ENCODE peak calls at places on chromosomes 7 and 10, in seven cellular contexts. C is aorta; P is heart right ventricle; M is neural progenitor cell; J is thoracic aorta; E is CD8-positive, alpha-beta memory T cell; R is upper lobe of right lung. W is an unnamed sample. For H3K9me3, the result is how much of the 10 kb centered on the place peaks cover.

GRCh38 chr7:128792471-128793183 is 859 bp downstream of the CCDC136 start:
- DNase-seq in C (no peak), P (peak), M (no peak), J (no peak), E (no peak), R (no peak), W (no peak)

GRCh38 chr10:3887885-3888476 is 103.0 kb upstream of the KLF6 start:
- DNase-seq in C (peak), P (peak), M (peak), J (peak), E (peak), R (no peak), W (peak)

GRCh38 chr7:13742719-13743640 is 246.5 kb downstream of the ETV1 start:
- DNase-seq in C (no peak), P (peak), M (peak), J (no peak), E (no peak), R (no peak), W (peak)

GRCh38 chr7:125648543-125648942 is 718.9 kb upstream of the POT1 start:
- DNase-seq in C (no peak), P (no peak), M (no peak), J (no peak), E (no peak), R (no peak), W (no peak)

GRCh38 chr7:11831727-11832495 is at the start of gene THSD7A:
- DNase-seq in C (no peak), P (peak), M (peak), J (no peak), E (no peak), R (peak), W (peak)

GRCh38 chr7:158309844-158310763 is 277.5 kb downstream of the PTPRN2 start:
- DNase-seq in C (no peak), P (no peak), M (no peak), J (no peak), E (no peak), R (no peak), W (no peak)

GRCh38 chr7:81460646-81461045 is 309.2 kb downstream of the HGF start:
- DNase-seq in C (no peak), P (no peak), M (no peak), J (no peak), E (no peak), R (no peak), W (no peak)

GRCh38 chr7:96996111-96996936 is 9.0 kb upstream of the DLX6 start:
- DNase-seq in C (no peak), P (no peak), M (peak), J (no peak), E (no peak), R (no peak), W (no peak)

GRCh38 chr10:132172091-132173066 is 14.4 kb upstream of the DPYSL4 start:
- DNase-seq in C (peak), P (no peak), M (no peak), J (no peak), E (no peak), R (peak), W (no peak)

GRCh38 chr7:29877196-29877595 is 70.9 kb downstream of the WIPF3 start:
- DNase-seq in C (no peak), P (no peak), M (no peak), J (no peak), E (no peak), R (no peak), W (no peak)

GRCh38 chr7:102125127-102125561 is 161.5 kb upstream of the SH2B2 start:
- DNase-seq in C (peak), P (peak), M (peak), J (peak), E (no peak), R (peak), W (peak)

GRCh38 chr10:43299579-43299978 is 32.7 kb upstream of the RASGEF1A start:
- DNase-seq in C (no peak), P (no peak), M (no peak), J (no peak), E (no peak), R (no peak), W (no peak)

GRCh38 chr10:11684717-11685645 is 57.2 kb upstream of the ECHDC3 start:
- DNase-seq in C (peak), P (peak), M (peak), J (peak), E (no peak), R (peak), W (peak)

GRCh38 chr10:77592510-77592909 is 45.1 kb downstream of the KCNMA1 start:
- DNase-seq in C (no peak), P (no peak), M (no peak), J (no peak), E (no peak), R (no peak), W (no peak)

GRCh38 chr7:30142710-30143109 is 7.9 kb downstream of the MTURN start:
- DNase-seq in C (peak), P (no peak), M (no peak), J (no peak), E (no peak), R (peak), W (peak)

GRCh38 chr10:102492983-102493382 is 9.5 kb downstream of the ACTR1A start:
- DNase-seq in C (peak), P (no peak), M (no peak), J (no peak), E (no peak), R (no peak), W (no peak)

GRCh38 chr7:28999421-28999820 is 41.3 kb upstream of the TRIL start:
- DNase-seq in C (no peak), P (no peak), M (no peak), J (no peak), E (no peak), R (no peak), W (no peak)

GRCh38 chr7:117005449-117005848 is 52.1 kb downstream of the ST7 start:
- DNase-seq in C (no peak), P (no peak), M (no peak), J (no peak), E (no peak), R (no peak), W (no peak)

GRCh38 chr10:4059471-4060138 is 274.6 kb upstream of the KLF6 start:
- DNase-seq in C (no peak), P (no peak), M (no peak), J (no peak), E (no peak), R (no peak), W (no peak)

GRCh38 chr10:70139151-70139996 is 6.7 kb upstream of the AIFM2 start:
- DNase-seq in C (no peak), P (no peak), M (no peak), J (no peak), E (no peak), R (no peak), W (no peak)

GRCh38 chr7:110307776-110308175 is 783.2 kb upstream of the LRRN3 start:
- DNase-seq in C (no peak), P (no peak), M (no peak), J (no peak), E (no peak), R (no peak), W (no peak)

GRCh38 chr10:28471705-28472050 is 61.2 kb upstream of the WAC start:
- DNase-seq in C (no peak), P (no peak), M (no peak), J (no peak), E (no peak), R (no peak), W (no peak)

GRCh38 chr10:3185386-3185785 is 12.8 kb upstream of the PITRM1 start:
- DNase-seq in C (no peak), P (no peak), M (no peak), J (no peak), E (no peak), R (no peak), W (no peak)

GRCh38 chr7:31111109-31111451 is 59.0 kb downstream of the ADCYAP1R1 start:
- DNase-seq in C (no peak), P (no peak), M (no peak), J (no peak), E (no peak), R (no peak), W (no peak)

GRCh38 chr7:87027900-87028299 is 31.6 kb downstream of the ELAPOR2 start:
- DNase-seq in C (no peak), P (no peak), M (no peak), J (no peak), E (no peak), R (no peak), W (no peak)

GRCh38 chr7:155206286-155207020 is 91.2 kb upstream of the INSIG1 start:
- DNase-seq in C (peak), P (peak), M (no peak), J (peak), E (peak), R (peak), W (no peak)

GRCh38 chr7:127383123-127383835 is 9.2 kb downstream of the ZNF800 start:
- DNase-seq in C (no peak), P (no peak), M (no peak), J (no peak), E (no peak), R (no peak), W (peak)

GRCh38 chr10:124511205-124512039 is 49.8 kb downstream of the LHPP start:
- DNase-seq in C (peak), P (no peak), M (peak), J (no peak), E (no peak), R (no peak), W (no peak)

GRCh38 chr10:133457100-133457841 is 3.5 kb downstream of the SCART1 start:
- DNase-seq in C (peak), P (no peak), M (no peak), J (no peak), E (no peak), R (no peak), W (no peak)

GRCh38 chr10:133459454-133460207 is 5.9 kb downstream of the SCART1 start:
- DNase-seq in C (peak), P (no peak), M (no peak), J (no peak), E (no peak), R (no peak), W (no peak)

GRCh38 chr10:133460208-133460769 is 6.5 kb downstream of the SCART1 start:
- DNase-seq in C (no peak), P (no peak), M (no peak), J (no peak), E (no peak), R (no peak), W (no peak)

GRCh38 chr10:133458021-133458709 is 4.4 kb downstream of the SCART1 start:
- DNase-seq in C (peak), P (no peak), M (no peak), J (no peak), E (no peak), R (no peak), W (no peak)

GRCh38 chr10:133458710-133459453 is 5.1 kb downstream of the SCART1 start:
- DNase-seq in C (peak), P (no peak), M (no peak), J (no peak), E (no peak), R (no peak), W (no peak)
- H3K9me3 ChIP-seq in C (under half), P (under half), M (under half), J (under half), E (under half), R (under half), W (under half)

GRCh38 chr10:8066146-8066545 is 11.7 kb downstream of the GATA3 start:
- DNase-seq in C (no peak), P (no peak), M (no peak), J (no peak), E (no peak), R (no peak), W (no peak)
- H3K27ac ChIP-seq in C (no peak), P (no peak), M (no peak), J (no peak), E (no peak), R (no peak), W (no peak)

DNA sequence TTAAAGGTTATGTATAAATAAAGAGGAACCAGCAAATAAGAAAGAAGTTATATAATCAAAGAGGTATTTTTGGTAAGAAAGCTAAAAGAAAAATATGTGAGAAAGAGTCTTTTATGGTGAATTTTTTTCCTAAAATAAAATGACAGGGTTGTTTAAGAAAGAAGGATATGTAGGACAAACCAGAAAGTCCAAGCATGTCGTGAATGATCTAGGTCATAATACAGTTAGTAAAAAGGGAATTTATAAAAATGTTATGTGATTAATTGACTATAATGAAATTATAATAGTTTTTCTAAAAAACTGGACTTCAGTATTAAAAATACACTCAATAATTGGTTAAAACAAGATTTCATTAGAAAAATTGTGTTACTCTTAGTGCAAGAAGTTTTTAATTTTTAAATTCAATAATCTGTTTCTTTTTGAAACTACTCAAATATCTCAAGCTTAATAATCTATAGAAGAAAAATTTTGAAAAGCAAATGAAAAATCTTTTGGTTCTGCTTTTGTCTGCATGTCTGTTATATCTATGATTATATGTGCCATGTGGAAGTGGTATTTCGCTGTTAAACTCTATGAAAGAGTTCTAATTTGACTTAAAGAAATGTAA is 23.3 kb downstream of the AVL9 start:
- DNase-seq in C (no peak), P (no peak), M (peak), J (no peak), E (no peak), R (no peak), W (peak)
- H3K9me3 ChIP-seq in C (under half), P (under half), M (under half), J (under half), E (under half), R (under half), W (under half)

GRCh38 chr7:106057962-106058901 is 53.9 kb downstream of the SYPL1 start:
- DNase-seq in C (no peak), P (no peak), M (peak), J (no peak), E (no peak), R (peak), W (no peak)

GRCh38 chr7:106054971-106055370 is 57.1 kb downstream of the SYPL1 start:
- DNase-seq in C (no peak), P (no peak), M (no peak), J (no peak), E (no peak), R (no peak), W (no peak)

GRCh38 chr7:106058925-106059324 is 53.2 kb downstream of the SYPL1 start:
- DNase-seq in C (no peak), P (no peak), M (no peak), J (no peak), E (no peak), R (no peak), W (no peak)

GRCh38 chr7:106057204-106057961 is 54.7 kb downstream of the SYPL1 start:
- DNase-seq in C (no peak), P (no peak), M (no peak), J (no peak), E (no peak), R (no peak), W (no peak)

DNA sequence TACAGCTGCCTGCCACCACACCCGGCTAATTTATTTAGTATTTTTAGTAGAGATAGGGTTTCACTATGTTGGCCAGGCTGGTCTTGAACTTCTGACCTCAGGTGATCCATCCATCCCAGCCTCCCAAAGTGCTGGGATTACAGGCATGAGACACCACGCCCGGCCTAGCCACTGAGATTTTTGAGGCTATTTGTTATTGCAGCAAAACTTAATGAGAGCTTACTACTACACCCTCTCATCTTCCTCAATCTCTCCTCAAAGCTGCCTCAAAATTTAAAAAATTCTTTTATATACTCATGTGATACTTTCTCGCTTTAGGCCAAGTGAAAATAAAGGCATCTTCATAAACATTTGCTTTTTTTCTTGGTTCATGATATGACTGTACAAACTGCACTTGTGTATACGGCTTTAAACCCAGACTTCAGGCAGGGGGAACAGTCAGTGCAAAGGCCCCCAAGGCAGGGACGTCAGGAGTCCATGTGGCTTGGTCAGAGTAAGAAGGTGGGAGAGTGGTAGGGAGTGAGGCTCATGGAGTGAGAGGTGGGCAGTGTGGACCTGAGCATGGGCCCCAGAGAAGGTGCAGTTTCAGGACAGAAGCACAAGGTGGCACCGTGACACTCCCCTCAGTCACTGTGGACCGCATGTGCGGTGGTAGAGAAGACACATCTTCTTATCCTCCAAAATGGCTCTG is 55.5 kb downstream of the SYPL1 start:
- DNase-seq in C (peak), P (peak), M (peak), J (no peak), E (peak), R (peak), W (peak)
- H3K27ac ChIP-seq in C (no peak), P (no peak), M (no peak), J (no peak), E (no peak), R (no peak), W (no peak)

GRCh38 chr10:21889477-21890275 is 113.9 kb downstream of the DNAJC1 start:
- DNase-seq in C (no peak), P (no peak), M (no peak), J (no peak), E (no peak), R (no peak), W (no peak)
- H3K9me3 ChIP-seq in C (under half), P (half or more), M (under half), J (under half), E (under half), R (under half), W (under half)

GRCh38 chr10:88934900-88935672 is 17.5 kb downstream of the ACTA2 start:
- DNase-seq in C (peak), P (peak), M (peak), J (no peak), E (peak), R (peak), W (peak)
- H3K27ac ChIP-seq in C (peak), P (peak), M (no peak), J (peak), E (no peak), R (no peak), W (peak)

GRCh38 chr7:57427146-57427545 is 22.8 kb upstream of the ZNF716 start:
- DNase-seq in C (no peak), P (no peak), M (no peak), J (no peak), E (no peak), R (no peak), W (no peak)

GRCh38 chr7:57438244-57438643 is 11.7 kb upstream of the ZNF716 start:
- DNase-seq in C (no peak), P (no peak), M (no peak), J (no peak), E (no peak), R (no peak), W (no peak)

GRCh38 chr7:57437581-57437980 is 12.4 kb upstream of the ZNF716 start:
- DNase-seq in C (no peak), P (no peak), M (no peak), J (no peak), E (no peak), R (no peak), W (no peak)

GRCh38 chr7:57427594-57427993 is 22.4 kb upstream of the ZNF716 start:
- DNase-seq in C (no peak), P (no peak), M (no peak), J (no peak), E (no peak), R (no peak), W (no peak)

GRCh38 chr7:57432583-57432982 is 17.4 kb upstream of the ZNF716 start:
- DNase-seq in C (no peak), P (no peak), M (no peak), J (no peak), E (no peak), R (no peak), W (no peak)
- H3K9me3 ChIP-seq in C (under half), P (under half), M (under half), J (under half), E (under half), R (under half), W (under half)

GRCh38 chr7:47671358-47671757 is 89.4 kb upstream of the TNS3 start:
- DNase-seq in C (no peak), P (no peak), M (no peak), J (no peak), E (no peak), R (no peak), W (no peak)
- H3K27ac ChIP-seq in C (no peak), P (no peak), M (no peak), J (no peak), E (no peak), R (no peak), W (no peak)

GRCh38 chr7:100075418-100075817 is 6.1 kb downstream of the ZNF3 start:
- DNase-seq in C (no peak), P (no peak), M (no peak), J (no peak), E (no peak), R (no peak), W (no peak)
- H3K9me3 ChIP-seq in C (under half), P (under half), M (under half), J (under half), E (under half), R (under half), W (under half)

W was measured in cardiac muscle cell.